ENCODE peak calls at places on chromosomes 16 and 17, in six cellular contexts. I is transverse colon, K is testis, L is lower lobe of right lung, G is body of pancreas, C is uterus. Z is an unnamed sample.

GRCh38 chr17:77609553-77610517 is 348.7 kb upstream of the TNRC6C start:
- DNase-seq in I (peak; percentile 20), K (no peak), L (no peak), G (no peak), C (peak; percentile 68), Z (no peak)

GRCh38 chr17:27206447-27206846 is 87.5 kb upstream of the WSB1 start:
- DNase-seq in I (peak; percentile 16), K (no peak), L (no peak), G (no peak), C (no peak), Z (no peak)

GRCh38 chr16:9297437-9298113 is 206.1 kb downstream of the HAPSTR1 start:
- DNase-seq in I (no peak), K (peak; percentile 54), L (no peak), G (peak; percentile 27), C (peak; percentile 25), Z (no peak)

GRCh38 chr16:3952342-3953131 is 72.0 kb upstream of the CREBBP start:
- DNase-seq in I (peak; percentile 21), K (peak; percentile 89), L (no peak), G (peak; percentile 42), C (peak; percentile 64), Z (no peak)

GRCh38 chr16:396605-397004 is 394 bp upstream of the NME4 start:
- DNase-seq in I (peak; percentile 39), K (peak; percentile 75), L (no peak), G (peak; percentile 41), C (peak; percentile 58), Z (peak; percentile 54)

GRCh38 chr16:85201566-85201965 is 89.3 kb upstream of the CIBAR2 start:
- DNase-seq in I (no peak), K (no peak), L (no peak), G (no peak), C (no peak), Z (no peak)

GRCh38 chr17:80785477-80786178 is 206.0 kb upstream of the CHMP6 start:
- DNase-seq in I (no peak), K (no peak), L (peak; percentile 74), G (no peak), C (no peak), Z (no peak)

GRCh38 chr16:30602595-30603277 is 7.5 kb downstream of the ZNF689 start:
- DNase-seq in I (no peak), K (no peak), L (no peak), G (no peak), C (no peak), Z (no peak)

GRCh38 chr16:21277927-21278706 is at the start of gene CRYM:
- DNase-seq in I (peak; percentile 80), K (peak; percentile 83), L (peak; percentile 73), G (peak; percentile 76), C (peak; percentile 41), Z (peak; percentile 72)

GRCh38 chr17:17523714-17524075 is 27.5 kb upstream of the RASD1 start:
- DNase-seq in I (no peak), K (no peak), L (no peak), G (no peak), C (no peak), Z (no peak)

GRCh38 chr17:69729937-69730336 is 315.4 kb downstream of the MAP2K6 start:
- DNase-seq in I (no peak), K (no peak), L (no peak), G (no peak), C (no peak), Z (no peak)

DNA sequence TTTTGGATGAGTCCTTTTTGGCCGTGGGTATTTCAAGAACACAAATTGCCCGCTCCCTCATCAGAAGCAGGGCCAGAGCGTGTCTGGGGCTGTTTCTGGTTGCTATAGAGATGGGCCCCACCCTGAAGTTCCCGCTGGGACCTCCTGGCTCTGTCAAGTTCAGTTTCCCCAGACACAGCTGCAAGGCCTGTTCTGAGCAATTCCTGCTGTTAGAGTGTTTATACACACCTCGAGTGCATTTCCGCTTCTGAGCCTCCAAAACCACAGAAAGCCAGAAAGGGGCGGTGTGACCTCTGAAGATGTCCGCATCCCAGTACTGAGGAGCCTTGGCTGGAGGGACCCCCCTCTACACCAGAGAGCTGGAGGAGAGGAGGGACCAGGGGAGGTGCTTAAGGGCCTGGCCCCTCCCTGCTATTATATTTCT is 9.3 kb upstream of the WBP2 start:
- DNase-seq in I (peak; percentile 75), K (peak; percentile 77), L (peak; percentile 64), G (peak; percentile 31), C (peak; percentile 79), Z (peak; percentile 73)
- H3K27ac ChIP-seq in I (peak overlapping the region; percentile 76), K (peak overlapping the region; percentile 53), L (peak overlapping the region; percentile 65), G (no peak overlapping the region), C (peak overlapping the region; percentile 81), Z (peak overlapping the region; percentile 14)

GRCh38 chr17:15453782-15454181 is 13.6 kb downstream of the CDRT4 start:
- DNase-seq in I (no peak), K (no peak), L (no peak), G (no peak), C (no peak), Z (no peak)

GRCh38 chr17:15457723-15458094 is 9.7 kb downstream of the CDRT4 start:
- DNase-seq in I (no peak), K (peak; percentile 51), L (no peak), G (no peak), C (peak; percentile 42), Z (peak; percentile 50)

GRCh38 chr17:15454328-15454727 is 13.1 kb downstream of the CDRT4 start:
- DNase-seq in I (no peak), K (no peak), L (no peak), G (no peak), C (no peak), Z (no peak)

GRCh38 chr17:15456486-15456885 is 10.9 kb downstream of the CDRT4 start:
- DNase-seq in I (no peak), K (peak; percentile 20), L (no peak), G (no peak), C (no peak), Z (no peak)

GRCh38 chr17:15456972-15457722 is 10.3 kb downstream of the CDRT4 start:
- DNase-seq in I (peak; percentile 46), K (peak; percentile 45), L (no peak), G (peak; percentile 50), C (peak; percentile 70), Z (peak; percentile 77)
- TF ChIP-seq CTCF in I (peak; percentile 20), K (no peak), L (peak; percentile 41), G (no peak), C (peak; percentile 65), Z (peak; percentile 46)

GRCh38 chr17:63309021-63309420 is 137.1 kb downstream of the CYB561 start:
- DNase-seq in I (no peak), K (no peak), L (no peak), G (no peak), C (no peak), Z (no peak)
- H3K27ac ChIP-seq in I (no peak overlapping the region), K (no peak overlapping the region), L (no peak overlapping the region), G (no peak overlapping the region), C (no peak overlapping the region), Z (no peak overlapping the region)

GRCh38 chr16:20114356-20114755 is 40.7 kb upstream of the GPR139 start:
- DNase-seq in I (peak; percentile 25), K (no peak), L (no peak), G (peak; percentile 73), C (no peak), Z (no peak)

GRCh38 chr16:20107086-20107485 is 33.4 kb upstream of the GPR139 start:
- DNase-seq in I (no peak), K (no peak), L (no peak), G (no peak), C (no peak), Z (no peak)

GRCh38 chr16:20111143-20111542 is 37.5 kb upstream of the GPR139 start:
- DNase-seq in I (no peak), K (no peak), L (no peak), G (no peak), C (no peak), Z (no peak)
- TF ChIP-seq CTCF in I (no peak), K (no peak), L (no peak), G (no peak), C (no peak), Z (no peak)

DNA sequence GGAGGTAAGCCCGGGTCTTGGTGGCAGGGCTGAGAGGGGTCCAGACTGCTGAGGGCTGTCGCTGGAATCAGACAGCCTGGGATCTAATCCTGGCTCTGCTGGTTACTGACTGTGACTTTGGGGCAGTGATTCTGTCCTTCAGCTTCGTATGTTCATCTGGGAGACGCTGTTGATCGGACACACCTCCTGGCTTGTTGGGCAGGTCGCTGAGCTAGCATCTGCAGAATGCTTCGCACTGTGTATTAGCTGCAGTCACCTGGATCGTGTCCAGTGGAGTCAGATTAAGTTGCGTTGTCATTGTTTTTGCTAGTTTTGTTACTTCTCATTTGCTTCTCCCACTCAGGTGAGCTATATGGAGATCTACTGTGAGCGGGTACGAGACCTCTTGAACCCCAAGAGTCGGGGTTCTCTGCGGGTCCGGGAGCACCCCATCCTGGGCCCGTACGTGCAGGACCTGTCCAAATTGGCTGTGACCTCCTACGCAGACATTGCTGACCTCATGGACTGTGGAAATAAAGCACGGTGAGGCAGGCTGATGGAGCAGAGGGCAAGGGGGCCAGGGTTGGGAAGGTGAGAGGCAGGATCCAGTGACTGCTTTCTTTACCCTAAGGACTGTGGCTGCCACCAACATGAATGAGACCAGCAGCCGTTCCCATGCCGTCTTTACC is 4.5 kb downstream of the KIF1C start:
- DNase-seq in I (no peak), K (no peak), L (no peak), G (no peak), C (no peak), Z (no peak)
- H3K27ac ChIP-seq in I (no peak overlapping the region), K (no peak overlapping the region), L (no peak overlapping the region), G (no peak overlapping the region), C (no peak overlapping the region), Z (no peak overlapping the region)

Z was measured in ovary.